ENCODE peak calls at places on chromosomes 7 and 10, in six cellular contexts. One of them, this sample, is unnamed. For H3K27me3, the result is how much of the 10 kb centered on the place peaks cover.

GRCh38 chr7:91185771-91186170 is 78.5 kb upstream of the FZD1 start:
- DNase-seq in IMR-90: peak
- DNase-seq in H9: no peak
- DNase-seq in H1: no peak
- DNase-seq in trophoblast cell: no peak
- DNase-seq in neuronal stem cell: no peak
- DNase-seq in this sample: peak

GRCh38 chr10:64191304-64191703 is 670.1 kb downstream of the REEP3 start:
- DNase-seq in IMR-90: no peak
- DNase-seq in H9: no peak
- DNase-seq in H1: no peak
- DNase-seq in trophoblast cell: no peak
- DNase-seq in neuronal stem cell: no peak
- DNase-seq in this sample: no peak

GRCh38 chr10:58412502-58412961 is 27.3 kb downstream of the TFAM start:
- DNase-seq in IMR-90: peak
- DNase-seq in H9: peak
- DNase-seq in H1: peak
- DNase-seq in trophoblast cell: no peak
- DNase-seq in neuronal stem cell: no peak
- DNase-seq in this sample: peak

GRCh38 chr10:48390933-48391845 is 84.7 kb downstream of the MAPK8 start:
- DNase-seq in IMR-90: peak
- DNase-seq in H9: no peak
- DNase-seq in H1: no peak
- DNase-seq in trophoblast cell: no peak
- DNase-seq in neuronal stem cell: no peak
- DNase-seq in this sample: peak

GRCh38 chr7:24665564-24666294 is 91.5 kb downstream of the GSDME start:
- DNase-seq in IMR-90: peak
- DNase-seq in H9: peak
- DNase-seq in H1: peak
- DNase-seq in trophoblast cell: peak
- DNase-seq in neuronal stem cell: peak
- DNase-seq in this sample: peak

GRCh38 chr10:87547734-87548311 is 43.1 kb downstream of the MINPP1 start:
- DNase-seq in IMR-90: peak
- DNase-seq in H9: no peak
- DNase-seq in H1: no peak
- DNase-seq in trophoblast cell: no peak
- DNase-seq in neuronal stem cell: peak
- DNase-seq in this sample: peak

GRCh38 chr7:47323904-47324303 is 258.0 kb downstream of the TNS3 start:
- DNase-seq in IMR-90: no peak
- DNase-seq in H9: no peak
- DNase-seq in H1: no peak
- DNase-seq in trophoblast cell: no peak
- DNase-seq in neuronal stem cell: no peak
- DNase-seq in this sample: no peak

GRCh38 chr10:52479567-52479966 is 165.5 kb downstream of the DKK1 start:
- DNase-seq in IMR-90: no peak
- DNase-seq in H9: no peak
- DNase-seq in H1: no peak
- DNase-seq in trophoblast cell: no peak
- DNase-seq in neuronal stem cell: no peak
- DNase-seq in this sample: no peak

GRCh38 chr7:67311901-67312300 is 315.3 kb downstream of the TYW1 start:
- DNase-seq in IMR-90: peak
- DNase-seq in H9: no peak
- DNase-seq in H1: no peak
- DNase-seq in trophoblast cell: no peak
- DNase-seq in neuronal stem cell: no peak
- DNase-seq in this sample: peak

GRCh38 chr7:124399941-124400340 is 365.7 kb downstream of the GPR37 start:
- DNase-seq in IMR-90: no peak
- DNase-seq in H9: no peak
- DNase-seq in H1: no peak
- DNase-seq in trophoblast cell: no peak
- DNase-seq in neuronal stem cell: no peak
- DNase-seq in this sample: no peak

GRCh38 chr10:76333331-76333730 is 901.9 kb downstream of the LRMDA start:
- DNase-seq in IMR-90: no peak
- DNase-seq in H9: no peak
- DNase-seq in H1: no peak
- DNase-seq in trophoblast cell: no peak
- DNase-seq in neuronal stem cell: no peak
- DNase-seq in this sample: no peak

GRCh38 chr10:61399386-61399785 is 53.8 kb downstream of the TMEM26 start:
- DNase-seq in IMR-90: peak
- DNase-seq in H9: no peak
- DNase-seq in H1: no peak
- DNase-seq in trophoblast cell: no peak
- DNase-seq in neuronal stem cell: no peak
- DNase-seq in this sample: no peak

GRCh38 chr10:103281753-103282152 is 4.8 kb downstream of the INA start:
- DNase-seq in IMR-90: peak
- DNase-seq in H9: peak
- DNase-seq in H1: peak
- DNase-seq in trophoblast cell: no peak
- DNase-seq in neuronal stem cell: peak
- DNase-seq in this sample: no peak

GRCh38 chr7:150413640-150414081 is 34.5 kb downstream of the ZNF775 start:
- DNase-seq in IMR-90: peak
- DNase-seq in H9: peak
- DNase-seq in H1: no peak
- DNase-seq in trophoblast cell: no peak
- DNase-seq in neuronal stem cell: no peak
- DNase-seq in this sample: peak

GRCh38 chr10:64881257-64881656 is 1360.1 kb downstream of the REEP3 start:
- DNase-seq in IMR-90: no peak
- DNase-seq in H9: no peak
- DNase-seq in H1: no peak
- DNase-seq in trophoblast cell: no peak
- DNase-seq in neuronal stem cell: no peak
- DNase-seq in this sample: no peak

GRCh38 chr10:75995041-75995430 is 563.6 kb downstream of the LRMDA start:
- DNase-seq in IMR-90: no peak
- DNase-seq in H9: no peak
- DNase-seq in H1: no peak
- DNase-seq in trophoblast cell: no peak
- DNase-seq in neuronal stem cell: no peak
- DNase-seq in this sample: no peak

GRCh38 chr10:95312986-95313495 is 22.2 kb upstream of the PDLIM1 start:
- DNase-seq in IMR-90: no peak
- DNase-seq in H9: no peak
- DNase-seq in H1: no peak
- DNase-seq in trophoblast cell: no peak
- DNase-seq in neuronal stem cell: no peak
- DNase-seq in this sample: no peak

GRCh38 chr7:139543801-139544603 is 20.5 kb downstream of the CLEC2L start:
- DNase-seq in IMR-90: no peak
- DNase-seq in H9: peak
- DNase-seq in H1: no peak
- DNase-seq in trophoblast cell: no peak
- DNase-seq in neuronal stem cell: no peak
- DNase-seq in this sample: no peak

GRCh38 chr7:56218510-56218909 is 102.3 kb upstream of the NUPR2 start:
- DNase-seq in IMR-90: no peak
- DNase-seq in H9: no peak
- DNase-seq in H1: no peak
- DNase-seq in trophoblast cell: no peak
- DNase-seq in neuronal stem cell: no peak
- DNase-seq in this sample: no peak

GRCh38 chr7:91436655-91437054 is 172.4 kb downstream of the FZD1 start:
- DNase-seq in IMR-90: no peak
- DNase-seq in H9: no peak
- DNase-seq in H1: no peak
- DNase-seq in trophoblast cell: no peak
- DNase-seq in neuronal stem cell: no peak
- DNase-seq in this sample: no peak

GRCh38 chr7:38315410-38315809 is 42.0 kb upstream of the TARP start:
- DNase-seq in IMR-90: no peak
- DNase-seq in H9: no peak
- DNase-seq in H1: no peak
- DNase-seq in trophoblast cell: no peak
- DNase-seq in neuronal stem cell: no peak
- DNase-seq in this sample: no peak

GRCh38 chr10:22553452-22553995 is 160.9 kb downstream of the PIP4K2A start:
- DNase-seq in IMR-90: no peak
- DNase-seq in H9: no peak
- DNase-seq in H1: no peak
- DNase-seq in trophoblast cell: no peak
- DNase-seq in neuronal stem cell: no peak
- DNase-seq in this sample: no peak

DNA sequence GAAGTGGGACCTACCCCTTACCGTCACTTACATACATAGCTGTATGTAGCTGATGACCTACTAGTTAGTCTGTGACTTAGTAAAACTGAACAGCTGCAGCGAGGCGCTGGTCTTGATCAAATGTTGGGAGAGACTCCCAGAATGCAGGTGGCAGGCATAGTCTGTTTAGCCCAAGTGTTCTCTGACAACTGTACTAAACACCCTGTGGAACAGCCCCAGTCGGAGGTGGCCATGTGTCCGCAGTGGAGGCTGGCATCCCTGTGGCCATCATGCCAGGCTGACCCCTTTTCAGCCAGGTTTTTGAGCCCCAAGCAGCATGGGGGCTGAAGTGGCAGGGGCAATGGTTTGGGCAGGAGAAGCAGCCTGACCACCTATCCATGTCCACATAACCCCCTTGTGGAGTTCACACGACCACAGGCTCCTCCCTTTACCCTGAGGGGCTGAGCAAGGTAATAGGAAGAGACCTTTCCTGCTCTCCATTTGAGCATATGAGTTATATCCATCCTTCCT is 7.2 kb downstream of the ADCY1 start:
- DNase-seq in IMR-90: no peak
- DNase-seq in H9: peak
- DNase-seq in H1: no peak
- DNase-seq in trophoblast cell: no peak
- DNase-seq in neuronal stem cell: no peak
- DNase-seq in this sample: no peak
- H3K14ac ChIP-seq in IMR-90: no peak
- H3K14ac ChIP-seq in H9: no peak
- H3K14ac ChIP-seq in H1: no peak
- H3K14ac ChIP-seq in trophoblast cell: no peak
- H3K14ac ChIP-seq in neuronal stem cell: no peak
- H3K14ac ChIP-seq in this sample: no peak

DNA sequence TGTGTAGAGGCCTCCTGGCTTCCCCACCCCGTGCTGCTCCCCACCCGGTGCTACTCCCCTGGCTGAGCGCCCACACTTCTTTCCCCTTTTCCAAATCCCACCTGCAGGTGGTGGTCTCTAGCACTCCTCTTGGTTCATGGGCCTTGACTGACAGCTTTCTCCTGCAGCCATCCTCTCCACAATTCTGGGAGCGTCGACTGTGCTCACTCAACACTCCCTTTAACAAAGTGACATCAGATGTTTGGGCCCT is 602.8 kb downstream of the PTPRN2 start:
- DNase-seq in IMR-90: no peak
- DNase-seq in H9: no peak
- DNase-seq in H1: no peak
- DNase-seq in trophoblast cell: no peak
- DNase-seq in neuronal stem cell: no peak
- DNase-seq in this sample: no peak
- H3K27me3 ChIP-seq in IMR-90: under half
- H3K27me3 ChIP-seq in H9: under half
- H3K27me3 ChIP-seq in H1: under half
- H3K27me3 ChIP-seq in trophoblast cell: under half
- H3K27me3 ChIP-seq in neuronal stem cell: under half
- H3K27me3 ChIP-seq in this sample: under half

DNA sequence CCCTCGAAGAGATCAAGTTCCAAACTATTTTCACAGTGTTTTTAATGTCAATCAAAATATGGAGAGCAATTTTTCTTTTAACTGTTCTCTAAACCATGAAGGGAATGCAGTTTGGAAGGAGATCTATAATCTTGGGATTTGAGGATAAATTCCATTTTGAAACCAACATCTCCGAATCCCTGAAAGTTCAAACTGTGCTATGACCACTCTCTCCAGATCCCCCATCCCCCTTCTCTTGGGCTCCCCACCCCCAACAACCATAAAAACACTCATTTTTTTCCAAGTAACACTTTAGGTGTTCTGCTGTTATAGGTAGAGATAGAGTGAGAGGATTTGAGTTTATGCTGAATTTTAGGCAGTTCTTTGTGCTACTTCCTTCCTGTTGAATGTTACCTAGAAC is 1.7 kb downstream of the CALD1 start:
- DNase-seq in IMR-90: no peak
- DNase-seq in H9: no peak
- DNase-seq in H1: no peak
- DNase-seq in trophoblast cell: no peak
- DNase-seq in neuronal stem cell: no peak
- DNase-seq in this sample: no peak
- H3K9ac ChIP-seq in IMR-90: peak
- H3K9ac ChIP-seq in H9: peak
- H3K9ac ChIP-seq in H1: peak
- H3K9ac ChIP-seq in trophoblast cell: peak
- H3K9ac ChIP-seq in neuronal stem cell: no peak
- H3K9ac ChIP-seq in this sample: peak

GRCh38 chr10:116784651-116785050 is 42.3 kb upstream of the HSPA12A start:
- DNase-seq in IMR-90: no peak
- DNase-seq in H9: no peak
- DNase-seq in H1: no peak
- DNase-seq in trophoblast cell: no peak
- DNase-seq in neuronal stem cell: no peak
- DNase-seq in this sample: no peak
- H3K14ac ChIP-seq in IMR-90: no peak
- H3K14ac ChIP-seq in H9: no peak
- H3K14ac ChIP-seq in H1: no peak
- H3K14ac ChIP-seq in trophoblast cell: no peak
- H3K14ac ChIP-seq in neuronal stem cell: no peak
- H3K14ac ChIP-seq in this sample: no peak

GRCh38 chr10:96606216-96606615 is 19.4 kb upstream of the TM9SF3 start:
- DNase-seq in IMR-90: peak
- DNase-seq in H9: no peak
- DNase-seq in H1: no peak
- DNase-seq in trophoblast cell: peak
- DNase-seq in neuronal stem cell: no peak
- DNase-seq in this sample: no peak
- H3K27me3 ChIP-seq in IMR-90: under half
- H3K27me3 ChIP-seq in H9: under half
- H3K27me3 ChIP-seq in H1: under half
- H3K27me3 ChIP-seq in trophoblast cell: under half
- H3K27me3 ChIP-seq in neuronal stem cell: under half
- H3K27me3 ChIP-seq in this sample: under half

This sample was measured in mesenchymal stem cell.